ENCODE peak calls at places on chromosomes 6 and 20, in five cellular contexts. One of them, this sample, is unnamed.

GRCh38 chr6:123467437-123467836 is 169.3 kb downstream of the TRDN start:
- DNase-seq in HepG2: no peak
- DNase-seq in GM12878: no peak
- DNase-seq in H1: no peak
- DNase-seq in K562: no peak
- DNase-seq in this sample: no peak

GRCh38 chr20:1225729-1226313 is at the start of gene RAD21L1:
- DNase-seq in GM12878: no peak
- DNase-seq in K562: peak; percentile 98
- DNase-seq in H1: peak; percentile 87
- DNase-seq in HepG2: no peak
- DNase-seq in this sample: peak; percentile 66

GRCh38 chr6:4503700-4504099 is 272.5 kb upstream of the CDYL start:
- DNase-seq in GM12878: no peak
- DNase-seq in K562: no peak
- DNase-seq in H1: peak; percentile 45
- DNase-seq in HepG2: no peak
- DNase-seq in this sample: peak; percentile 83

GRCh38 chr6:44059359-44060342 is 67.6 kb downstream of the MRPL14 start:
- DNase-seq in K562: no peak
- DNase-seq in HepG2: no peak
- DNase-seq in GM12878: no peak
- DNase-seq in H1: no peak
- DNase-seq in this sample: no peak

GRCh38 chr20:18164356-18164755 is 26.7 kb downstream of the KAT14 start:
- DNase-seq in K562: no peak
- DNase-seq in H1: no peak
- DNase-seq in GM12878: no peak
- DNase-seq in HepG2: no peak
- DNase-seq in this sample: no peak

GRCh38 chr6:75524322-75524972 is 30.8 kb upstream of the FILIP1 start:
- DNase-seq in HepG2: peak; percentile 95
- DNase-seq in H1: no peak
- DNase-seq in GM12878: no peak
- DNase-seq in K562: no peak
- DNase-seq in this sample: no peak

GRCh38 chr6:24520929-24521546 is 26.3 kb downstream of the ALDH5A1 start:
- DNase-seq in K562: peak; percentile 30
- DNase-seq in GM12878: no peak
- DNase-seq in H1: peak; percentile 70
- DNase-seq in HepG2: peak; percentile 62
- DNase-seq in this sample: peak; percentile 20

GRCh38 chr6:8064638-8065518 is 689 bp upstream of the BLOC1S5 start:
- DNase-seq in H1: no peak
- DNase-seq in K562: no peak
- DNase-seq in GM12878: no peak
- DNase-seq in HepG2: peak; percentile 35
- DNase-seq in this sample: no peak

GRCh38 chr6:167056370-167056769 is 57.2 kb downstream of the CEP43 start:
- DNase-seq in H1: no peak
- DNase-seq in HepG2: no peak
- DNase-seq in GM12878: peak; percentile 76
- DNase-seq in K562: no peak
- DNase-seq in this sample: no peak

GRCh38 chr6:84575264-84575663 is 189.1 kb downstream of the TBX18 start:
- DNase-seq in H1: no peak
- DNase-seq in HepG2: no peak
- DNase-seq in K562: no peak
- DNase-seq in GM12878: peak; percentile 61
- DNase-seq in this sample: no peak

GRCh38 chr6:150293423-150294280 is 75.2 kb upstream of the IYD start:
- DNase-seq in GM12878: no peak
- DNase-seq in HepG2: no peak
- DNase-seq in K562: no peak
- DNase-seq in H1: no peak
- DNase-seq in this sample: no peak

GRCh38 chr6:53956068-53956711 is 155.1 kb upstream of the MLIP start:
- DNase-seq in H1: peak; percentile 86
- DNase-seq in HepG2: peak; percentile 79
- DNase-seq in K562: peak; percentile 9
- DNase-seq in GM12878: peak; percentile 8
- DNase-seq in this sample: peak; percentile 60

GRCh38 chr6:116462516-116462915 is 1.3 kb downstream of the CALHM6 start:
- DNase-seq in GM12878: no peak
- DNase-seq in K562: no peak
- DNase-seq in HepG2: no peak
- DNase-seq in H1: no peak
- DNase-seq in this sample: no peak

GRCh38 chr6:10587694-10588392 is 66.7 kb downstream of the GCNT2 start:
- DNase-seq in HepG2: no peak
- DNase-seq in GM12878: no peak
- DNase-seq in K562: no peak
- DNase-seq in H1: no peak
- DNase-seq in this sample: no peak

GRCh38 chr20:47677314-47678129 is 107.8 kb downstream of the SULF2 start:
- DNase-seq in GM12878: no peak
- DNase-seq in H1: peak; percentile 89
- DNase-seq in HepG2: peak; percentile 69
- DNase-seq in K562: peak; percentile 85
- DNase-seq in this sample: peak; percentile 61

GRCh38 chr6:137218473-137218916 is 690 bp downstream of the IFNGR1 start:
- DNase-seq in H1: no peak
- DNase-seq in GM12878: peak; percentile 66
- DNase-seq in K562: peak; percentile 39
- DNase-seq in HepG2: peak; percentile 36
- DNase-seq in this sample: no peak

GRCh38 chr6:13142611-13143010 is 185.7 kb downstream of the TBC1D7 start:
- DNase-seq in GM12878: no peak
- DNase-seq in K562: no peak
- DNase-seq in H1: no peak
- DNase-seq in HepG2: no peak
- DNase-seq in this sample: no peak

GRCh38 chr20:48901326-48901725 is 20.2 kb upstream of the ARFGEF2 start:
- DNase-seq in HepG2: no peak
- DNase-seq in H1: no peak
- DNase-seq in GM12878: no peak
- DNase-seq in K562: no peak
- DNase-seq in this sample: no peak

GRCh38 chr20:49345538-49345937 is 67.7 kb upstream of the ZNFX1 start:
- DNase-seq in HepG2: no peak
- DNase-seq in K562: no peak
- DNase-seq in H1: no peak
- DNase-seq in GM12878: no peak
- DNase-seq in this sample: no peak

GRCh38 chr6:34656378-34657036 is 40.1 kb downstream of the ILRUN start:
- DNase-seq in H1: no peak
- DNase-seq in GM12878: peak; percentile 97
- DNase-seq in K562: no peak
- DNase-seq in HepG2: peak; percentile 76
- DNase-seq in this sample: no peak
- H3K4me3 ChIP-seq in H1: no peak overlapping the region
- H3K4me3 ChIP-seq in GM12878: peak overlapping the region; percentile 58
- H3K4me3 ChIP-seq in K562: no peak overlapping the region
- H3K4me3 ChIP-seq in HepG2: peak overlapping the region; percentile 62
- H3K4me3 ChIP-seq in this sample: no peak overlapping the region

DNA sequence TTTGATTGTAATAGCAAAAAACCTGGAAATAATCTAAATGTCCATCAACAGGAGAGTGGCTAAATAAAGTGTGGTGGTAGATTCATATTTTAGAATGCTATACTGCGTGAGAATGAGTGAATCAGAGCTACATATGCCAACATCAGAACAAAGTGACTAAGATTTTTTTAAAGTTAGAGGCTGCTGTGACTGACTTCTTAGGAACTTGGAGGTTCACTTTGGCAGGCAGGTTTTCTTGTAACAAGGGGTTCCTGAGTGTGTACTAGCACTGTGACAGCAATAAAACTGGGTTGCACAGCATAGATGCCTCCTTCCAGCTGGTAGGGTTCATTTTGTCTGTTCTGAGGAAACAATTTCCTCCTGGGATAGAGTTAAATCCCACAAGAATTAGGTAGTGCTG is 75.3 kb upstream of the ENPP5 start:
- DNase-seq in HepG2: no peak
- DNase-seq in H1: no peak
- DNase-seq in K562: no peak
- DNase-seq in GM12878: no peak
- DNase-seq in this sample: no peak
- TF ChIP-seq YY1 in HepG2: no peak
- TF ChIP-seq YY1 in H1: no peak
- TF ChIP-seq YY1 in K562: no peak
- TF ChIP-seq YY1 in GM12878: no peak
- TF ChIP-seq YY1 in this sample: no peak

GRCh38 chr6:142152731-142153130 is 5.7 kb downstream of the VTA1 start:
- DNase-seq in HepG2: no peak
- DNase-seq in GM12878: no peak
- DNase-seq in H1: no peak
- DNase-seq in K562: no peak
- DNase-seq in this sample: no peak
- H3K4me1 ChIP-seq in HepG2: peaks cover 27% of the 10 kb centered on the region
- H3K4me1 ChIP-seq in GM12878: no peaks in the 10 kb centered on the region
- H3K4me1 ChIP-seq in H1: no peaks in the 10 kb centered on the region
- H3K4me1 ChIP-seq in K562: peaks cover 3% of the 10 kb centered on the region
- H3K4me1 ChIP-seq in this sample: no peaks in the 10 kb centered on the region

DNA sequence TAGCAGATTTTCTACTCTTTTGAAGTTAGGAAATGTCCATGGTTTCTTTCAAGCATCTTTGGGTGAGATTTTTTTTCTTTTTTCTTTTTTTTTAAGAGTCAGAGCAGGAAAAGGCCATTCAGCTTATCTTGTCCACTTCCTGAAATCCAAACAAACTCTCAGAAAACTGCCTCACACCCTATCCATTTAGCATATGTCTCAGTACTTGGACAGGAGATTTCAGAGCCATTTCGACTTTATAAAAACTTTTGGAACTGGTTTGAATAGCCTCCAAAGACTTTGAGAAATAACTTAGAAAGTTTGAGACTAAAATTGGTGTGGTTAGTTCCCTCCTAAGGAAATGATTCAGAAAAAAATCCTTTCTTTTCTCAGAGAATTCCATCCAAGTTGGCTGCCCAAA is 125.1 kb downstream of the MYLK4 start:
- DNase-seq in H1: no peak
- DNase-seq in K562: no peak
- DNase-seq in GM12878: no peak
- DNase-seq in HepG2: no peak
- DNase-seq in this sample: no peak
- H3K4me3 ChIP-seq in H1: no peak overlapping the region
- H3K4me3 ChIP-seq in K562: no peak overlapping the region
- H3K4me3 ChIP-seq in GM12878: no peak overlapping the region
- H3K4me3 ChIP-seq in HepG2: no peak overlapping the region
- H3K4me3 ChIP-seq in this sample: no peak overlapping the region

GRCh38 chr6:72363844-72364740 is 257.8 kb upstream of the KCNQ5 start:
- DNase-seq in H1: no peak
- DNase-seq in K562: no peak
- DNase-seq in HepG2: no peak
- DNase-seq in GM12878: no peak
- DNase-seq in this sample: no peak
- TF ChIP-seq YY1 in H1: no peak
- TF ChIP-seq YY1 in K562: no peak
- TF ChIP-seq YY1 in HepG2: no peak
- TF ChIP-seq YY1 in GM12878: no peak
- TF ChIP-seq YY1 in this sample: no peak

DNA sequence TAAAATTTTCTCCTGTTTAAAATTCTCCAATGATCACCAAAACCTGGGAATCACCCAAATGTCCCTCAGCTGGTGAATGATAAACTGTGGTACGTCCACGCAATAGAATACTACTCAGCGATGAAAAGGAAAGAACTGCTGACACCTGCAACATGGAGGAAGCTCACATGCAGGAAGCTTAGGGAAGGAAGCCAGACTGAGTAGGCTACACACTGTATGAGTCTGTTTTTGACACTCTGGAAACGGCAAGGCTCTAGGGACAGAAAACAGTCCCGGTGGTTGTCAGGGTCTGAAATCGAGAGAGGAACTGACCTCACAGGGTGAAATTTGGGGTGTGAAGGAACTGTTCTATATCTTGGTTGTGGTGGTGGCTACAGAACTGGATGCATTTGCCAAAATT is 25.2 kb upstream of the TLDC2 start:
- DNase-seq in K562: no peak
- DNase-seq in GM12878: no peak
- DNase-seq in HepG2: no peak
- DNase-seq in H1: no peak
- DNase-seq in this sample: no peak
- H3K4me1 ChIP-seq in K562: peaks cover 5% of the 10 kb centered on the region
- H3K4me1 ChIP-seq in GM12878: peaks cover 52% of the 10 kb centered on the region
- H3K4me1 ChIP-seq in HepG2: peaks cover 24% of the 10 kb centered on the region
- H3K4me1 ChIP-seq in H1: no peaks in the 10 kb centered on the region
- H3K4me1 ChIP-seq in this sample: peaks cover 24% of the 10 kb centered on the region

DNA sequence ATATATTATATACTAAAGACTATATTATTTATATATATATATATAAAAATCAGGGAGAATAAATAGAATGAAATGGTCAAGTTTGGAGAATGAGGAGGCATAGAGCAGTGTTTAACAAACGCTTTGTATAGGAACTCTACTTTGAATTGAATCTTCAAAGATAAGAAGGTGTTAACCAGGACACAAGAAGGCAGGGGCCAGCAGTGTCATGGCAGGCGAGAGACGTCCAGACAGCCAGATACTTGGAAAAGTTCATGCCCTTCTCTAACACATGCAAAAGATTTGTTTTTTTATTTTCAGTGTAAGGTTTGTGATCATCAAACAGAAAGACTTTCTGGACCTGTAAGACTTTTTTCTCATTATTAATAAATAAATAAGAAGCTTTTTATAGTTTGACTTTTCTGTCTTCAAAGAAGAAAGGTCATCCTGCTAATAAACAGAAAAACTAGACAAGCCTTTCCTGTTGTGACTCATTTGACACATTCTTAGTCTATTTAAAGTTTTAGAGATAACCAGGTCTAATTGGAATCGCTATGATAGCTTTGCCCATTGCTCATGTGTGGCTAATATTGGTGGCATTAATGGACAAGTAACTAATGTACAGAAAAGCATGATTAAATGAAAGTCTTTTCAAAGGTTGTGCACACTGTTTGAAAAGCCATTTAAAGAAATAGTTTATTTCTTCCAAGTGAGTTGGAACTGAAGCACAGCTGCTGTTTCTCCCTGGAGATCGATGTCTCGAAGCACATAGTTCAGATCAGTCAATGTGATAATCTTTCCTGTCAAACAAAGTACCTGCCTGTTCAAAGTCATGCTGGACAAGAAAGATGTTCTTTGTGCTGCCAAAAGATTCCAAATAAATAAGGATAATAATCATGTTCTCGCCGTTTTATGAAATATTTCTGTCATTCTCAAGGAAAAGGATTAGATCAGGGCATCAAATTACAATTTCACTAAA is 420.4 kb upstream of the OPRM1 start:
- DNase-seq in HepG2: no peak
- DNase-seq in GM12878: no peak
- DNase-seq in K562: no peak
- DNase-seq in H1: no peak
- DNase-seq in this sample: no peak
- H3K4me3 ChIP-seq in HepG2: no peak overlapping the region
- H3K4me3 ChIP-seq in GM12878: no peak overlapping the region
- H3K4me3 ChIP-seq in K562: no peak overlapping the region
- H3K4me3 ChIP-seq in H1: no peak overlapping the region
- H3K4me3 ChIP-seq in this sample: no peak overlapping the region